ENCODE peak calls at places on chromosomes 13 and 19, in four cellular contexts. R, B, P and G are unnamed samples.

GRCh38 chr13:110629735-110630134 is 14.4 kb downstream of the NAXD start:
- DNase-seq in R (no peak), B (no peak), P (no peak), G (no peak)

GRCh38 chr19:46373573-46374359 is 26.9 kb downstream of the PPP5C start:
- DNase-seq in R (no peak), B (no peak), P (no peak), G (peak)

GRCh38 chr19:56829586-56829985 is 10.9 kb downstream of the PEG3 start:
- DNase-seq in R (no peak), B (no peak), P (no peak), G (no peak)

GRCh38 chr19:30074096-30074495 is 132.1 kb downstream of the URI1 start:
- DNase-seq in R (no peak), B (no peak), P (no peak), G (no peak)

GRCh38 chr19:17749912-17750317 is 1.4 kb upstream of the FCHO1 start:
- DNase-seq in R (no peak), B (no peak), P (no peak), G (no peak)

GRCh38 chr19:28289294-28290063 is 923.5 kb downstream of the UQCRFS1 start:
- DNase-seq in R (no peak), B (no peak), P (no peak), G (peak)

GRCh38 chr13:108033800-108034707 is 181.3 kb downstream of the LIG4 start:
- DNase-seq in R (no peak), B (no peak), P (no peak), G (no peak)

GRCh38 chr13:100673831-100674362 is 698 bp downstream of the TMTC4 start:
- DNase-seq in R (no peak), B (no peak), P (no peak), G (peak)

GRCh38 chr13:64551755-64552154 is 2678.4 kb downstream of the PCDH9 start:
- DNase-seq in R (no peak), B (no peak), P (no peak), G (no peak)